ENCODE peak calls at places on chromosome 11, in ten cellular contexts. F is H1, P is OCI-LY7, W is natural killer cell, N is fibroblast of villous mesenchyme, R is A549, G is left ventricle myocardium inferior, U is coronary artery, V is adrenal gland, K is neural crest cell. Z is an unnamed sample.

GRCh38 chr11:64998690-64999431 is 2.1 kb upstream of the BATF2 start:
- DNase-seq in P (peak), R (peak), U (no peak), K (no peak), G (no peak), F (no peak), W (no peak), V (no peak), N (no peak), Z (no peak)

GRCh38 chr11:117565709-117566108 is 231.3 kb downstream of the DSCAML1 start:
- DNase-seq in N (no peak), P (no peak), K (no peak), W (no peak), F (no peak), V (no peak), G (no peak), R (no peak), U (no peak), Z (no peak)

GRCh38 chr11:8730697-8731020 is 48.1 kb downstream of the RPL27A start:
- DNase-seq in W (no peak), K (no peak), U (no peak), F (no peak), V (no peak), G (no peak), N (no peak), P (no peak), R (no peak), Z (no peak)

GRCh38 chr11:76752321-76753175 is 30.6 kb upstream of the TSKU start:
- DNase-seq in R (no peak), V (peak), F (no peak), P (no peak), N (peak), W (no peak), G (peak), U (peak), K (no peak), Z (peak)

GRCh38 chr11:61976813-61977475 is 9.5 kb upstream of the FTH1 start:
- DNase-seq in F (no peak), P (no peak), R (no peak), G (no peak), V (peak), K (no peak), U (no peak), N (no peak), W (no peak), Z (no peak)

GRCh38 chr11:71300187-71300586 is 47.8 kb upstream of the SHANK2 start:
- DNase-seq in U (peak), K (no peak), G (no peak), P (no peak), W (no peak), N (peak), R (no peak), F (no peak), V (no peak), Z (no peak)

GRCh38 chr11:75270896-75271415 is 30.4 kb downstream of the TPBGL start:
- DNase-seq in U (peak), F (no peak), W (no peak), N (peak), K (no peak), G (peak), V (no peak), R (peak), P (peak), Z (no peak)

GRCh38 chr11:94511932-94512781 is at the start of gene C11orf97:
- DNase-seq in U (no peak), N (peak), V (peak), R (peak), F (peak), W (peak), P (no peak), K (peak), G (peak), Z (peak)

GRCh38 chr11:112004389-112004788 is 20.8 kb upstream of the DLAT start:
- DNase-seq in F (peak), R (peak), W (no peak), U (no peak), N (no peak), P (peak), G (no peak), K (no peak), V (no peak), Z (no peak)

GRCh38 chr11:63871962-63872832 is 33.3 kb downstream of the MARK2 start:
- DNase-seq in F (no peak), G (peak), W (peak), R (peak), P (peak), K (peak), N (peak), V (peak), U (peak), Z (no peak)

GRCh38 chr11:57496109-57496820 is 19.2 kb downstream of the SLC43A1 start:
- DNase-seq in W (no peak), N (no peak), G (no peak), F (no peak), R (no peak), K (no peak), V (no peak), U (no peak), P (no peak), Z (no peak)

GRCh38 chr11:130511765-130512164 is 63.3 kb downstream of the ADAMTS15 start:
- DNase-seq in K (no peak), F (no peak), R (no peak), N (no peak), G (no peak), U (no peak), V (no peak), P (no peak), W (no peak), Z (no peak)

GRCh38 chr11:36622431-36623136 is 24.5 kb upstream of the RAG2 start:
- DNase-seq in P (peak), K (no peak), V (no peak), F (no peak), R (peak), N (peak), U (no peak), G (no peak), W (no peak), Z (no peak)

GRCh38 chr11:26753738-26754504 is 32.1 kb upstream of the SLC5A12 start:
- DNase-seq in W (no peak), V (peak), U (no peak), P (peak), N (peak), F (no peak), G (no peak), R (peak), K (peak), Z (no peak)

GRCh38 chr11:60970890-60971289 is 590 bp upstream of the CD6 start:
- DNase-seq in R (no peak), P (no peak), G (no peak), K (no peak), U (no peak), N (no peak), W (no peak), V (no peak), F (no peak), Z (no peak)

GRCh38 chr11:1504164-1504563 is 17.6 kb upstream of the MOB2 start:
- DNase-seq in F (no peak), V (no peak), R (no peak), W (no peak), U (no peak), P (no peak), N (no peak), K (no peak), G (peak), Z (no peak)

GRCh38 chr11:68832476-68833176 is 9.1 kb downstream of the CPT1A start:
- DNase-seq in R (no peak), N (peak), V (peak), W (no peak), G (no peak), P (no peak), U (no peak), K (no peak), F (no peak), Z (no peak)

GRCh38 chr11:102664001-102664752 is 39.0 kb upstream of the MMP20 start:
- DNase-seq in N (no peak), G (no peak), W (no peak), K (no peak), F (no peak), R (no peak), V (no peak), P (peak), U (no peak), Z (no peak)
- TF ChIP-seq CTCF in N (peak), G (no peak), W (no peak), K (peak), F (peak), R (no peak), V (no peak), P (peak), U (no peak), Z (no peak)

DNA sequence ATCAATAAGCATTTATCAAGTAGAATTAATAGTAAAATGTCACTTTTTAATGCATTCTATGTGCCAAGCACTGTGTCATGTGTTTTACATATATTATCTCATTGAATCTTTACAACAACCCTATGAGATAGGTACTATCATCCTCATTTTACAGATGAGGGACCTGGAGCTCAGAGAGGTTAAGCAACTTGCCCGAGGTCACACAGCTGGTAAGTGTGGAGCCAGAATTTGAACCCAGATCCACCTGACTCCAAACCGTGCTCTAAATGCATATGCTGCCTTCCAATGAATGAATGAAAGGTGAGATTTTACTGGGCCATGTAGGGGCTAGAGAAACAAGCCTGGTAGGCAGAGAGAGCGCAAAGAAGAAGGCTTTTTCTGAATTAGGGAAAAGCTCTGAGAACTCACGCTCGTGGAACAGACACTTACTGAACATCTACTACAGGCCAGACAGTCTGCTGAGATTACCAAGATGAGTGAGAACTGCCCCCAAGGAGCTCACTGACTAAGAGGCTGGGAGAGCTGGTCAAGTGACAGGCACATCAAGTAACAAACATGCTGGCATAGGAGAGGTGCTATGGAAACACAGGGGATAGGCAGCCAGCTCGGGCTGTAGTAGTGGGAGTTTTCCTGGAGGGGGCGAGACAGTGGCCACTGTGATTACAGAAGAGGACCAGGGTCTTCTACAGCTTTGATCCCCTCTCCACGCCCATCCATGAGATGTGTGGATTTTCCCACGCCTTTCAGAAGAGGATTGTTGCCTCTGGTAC is 4.4 kb downstream of the ABCG4 start:
- DNase-seq in G (no peak), U (no peak), P (no peak), V (no peak), W (no peak), F (no peak), R (no peak), K (no peak), N (no peak), Z (no peak)
- TF ChIP-seq CTCF in G (no peak), U (no peak), P (peak), V (no peak), W (no peak), F (peak), R (no peak), K (no peak), N (peak), Z (no peak)

DNA sequence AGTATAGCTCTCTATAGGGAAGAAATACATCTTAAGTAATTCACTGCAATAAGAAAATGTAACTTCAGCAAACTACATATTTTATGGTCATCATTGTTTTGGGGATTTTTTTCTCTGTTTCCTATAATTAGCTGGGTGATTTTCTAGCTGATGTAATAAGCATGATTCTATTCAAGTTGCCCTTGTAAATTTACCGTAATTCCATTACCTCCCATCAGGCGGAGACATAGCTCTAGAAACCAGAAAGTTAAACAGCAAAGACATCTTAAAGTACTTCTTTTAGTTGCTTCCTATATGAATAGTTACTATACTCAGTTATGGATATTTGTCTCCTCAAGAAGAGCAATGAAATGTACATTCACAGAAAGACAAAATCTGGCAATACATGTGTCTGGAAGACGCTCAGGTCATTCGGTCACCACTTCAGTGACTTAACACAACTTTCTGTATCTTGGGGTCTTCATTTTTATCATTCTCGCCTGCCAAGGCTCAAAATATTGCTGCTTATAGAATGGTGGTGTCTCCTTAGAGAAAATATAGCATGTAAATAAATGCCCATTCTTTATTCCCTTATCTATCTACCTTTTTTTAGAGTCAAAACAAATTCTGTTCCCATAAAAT is 239.9 kb upstream of the ZC3H12C start:
- DNase-seq in V (no peak), G (no peak), U (no peak), F (no peak), K (peak), W (no peak), N (peak), P (peak), R (no peak), Z (no peak)
- TF ChIP-seq CTCF in V (peak), G (peak), U (no peak), F (peak), K (peak), W (no peak), N (peak), P (peak), R (peak), Z (peak)

DNA sequence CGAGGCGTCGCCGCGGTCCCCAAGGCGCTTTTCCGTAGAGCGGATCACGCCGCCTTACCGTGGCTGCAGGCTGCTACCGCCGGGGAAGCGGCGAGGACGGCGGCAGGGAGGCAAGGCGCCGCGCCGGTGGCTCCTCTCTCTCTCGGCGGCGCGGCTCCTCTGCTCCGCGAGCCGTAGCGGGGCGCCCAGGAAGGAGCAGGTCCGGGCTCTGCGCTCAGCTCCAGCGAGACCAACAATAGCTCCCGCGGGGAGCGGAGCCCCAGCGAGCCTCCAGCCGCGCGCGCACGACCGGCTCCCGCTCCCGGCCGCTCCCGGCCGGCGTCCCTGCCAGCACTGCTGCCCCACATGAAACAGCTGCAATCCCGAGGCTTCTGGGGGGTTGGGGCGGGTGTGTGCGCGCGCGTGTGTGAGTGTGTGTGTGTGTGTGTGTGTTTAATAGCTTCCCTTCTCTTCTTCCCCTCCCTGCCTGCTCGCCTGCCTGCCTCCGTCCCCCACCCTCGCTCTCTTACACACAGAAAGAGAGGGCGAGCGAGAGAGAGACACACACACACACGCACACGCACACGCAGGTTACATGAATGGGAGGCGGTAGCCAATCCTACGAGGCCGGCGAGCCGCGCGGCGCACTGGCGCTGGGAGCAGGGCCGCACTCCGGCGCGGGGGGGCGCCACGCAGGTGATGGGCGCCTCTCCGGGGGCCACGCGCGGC is at the start of gene TENM4:
- DNase-seq in G (peak), P (no peak), R (no peak), V (peak), K (peak), U (peak), F (peak), W (no peak), N (peak), Z (peak)
- TF ChIP-seq CTCF in G (peak), P (no peak), R (no peak), V (no peak), K (peak), U (peak), F (peak), W (no peak), N (no peak), Z (peak)

DNA sequence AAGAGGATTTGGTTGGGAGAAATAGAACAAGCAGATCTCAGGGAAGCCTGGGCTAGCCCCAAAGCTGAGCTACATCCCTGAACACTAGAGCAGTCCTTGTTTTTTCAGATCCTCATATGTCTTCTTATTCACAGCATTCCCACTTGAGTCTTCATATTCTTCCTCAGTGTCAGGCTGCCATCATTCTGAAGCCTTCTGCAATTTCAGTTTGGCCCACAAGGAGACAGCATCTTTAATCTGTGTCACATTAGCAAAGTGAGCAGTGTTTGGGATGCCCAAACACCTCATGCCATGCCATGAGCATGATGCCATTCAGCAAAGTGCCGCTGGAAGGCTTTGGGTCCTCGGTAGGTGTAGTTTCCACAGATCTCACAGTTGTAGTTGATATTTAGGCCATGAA is 56.6 kb downstream of the SCN3B start:
- DNase-seq in N (no peak), P (no peak), V (no peak), W (no peak), R (no peak), U (no peak), K (no peak), G (no peak), F (no peak), Z (no peak)
- TF ChIP-seq CTCF in N (no peak), P (peak), V (no peak), W (no peak), R (no peak), U (no peak), K (no peak), G (no peak), F (no peak), Z (no peak)

GRCh38 chr11:44324787-44325525 is 15.0 kb upstream of the ALX4 start:
- DNase-seq in W (no peak), P (no peak), F (no peak), R (no peak), U (no peak), G (no peak), V (no peak), N (no peak), K (no peak), Z (no peak)

GRCh38 chr11:44325698-44326097 is 15.8 kb upstream of the ALX4 start:
- DNase-seq in K (no peak), P (no peak), W (no peak), U (no peak), N (no peak), R (no peak), V (no peak), F (no peak), G (no peak), Z (no peak)

GRCh38 chr11:44326615-44327475 is 16.9 kb upstream of the ALX4 start:
- DNase-seq in K (no peak), U (no peak), P (no peak), V (no peak), W (no peak), G (no peak), F (no peak), N (no peak), R (no peak), Z (no peak)

GRCh38 chr11:44329472-44330230 is 19.7 kb upstream of the ALX4 start:
- DNase-seq in W (no peak), R (no peak), K (no peak), F (no peak), G (no peak), P (no peak), U (no peak), V (no peak), N (no peak), Z (no peak)

DNA sequence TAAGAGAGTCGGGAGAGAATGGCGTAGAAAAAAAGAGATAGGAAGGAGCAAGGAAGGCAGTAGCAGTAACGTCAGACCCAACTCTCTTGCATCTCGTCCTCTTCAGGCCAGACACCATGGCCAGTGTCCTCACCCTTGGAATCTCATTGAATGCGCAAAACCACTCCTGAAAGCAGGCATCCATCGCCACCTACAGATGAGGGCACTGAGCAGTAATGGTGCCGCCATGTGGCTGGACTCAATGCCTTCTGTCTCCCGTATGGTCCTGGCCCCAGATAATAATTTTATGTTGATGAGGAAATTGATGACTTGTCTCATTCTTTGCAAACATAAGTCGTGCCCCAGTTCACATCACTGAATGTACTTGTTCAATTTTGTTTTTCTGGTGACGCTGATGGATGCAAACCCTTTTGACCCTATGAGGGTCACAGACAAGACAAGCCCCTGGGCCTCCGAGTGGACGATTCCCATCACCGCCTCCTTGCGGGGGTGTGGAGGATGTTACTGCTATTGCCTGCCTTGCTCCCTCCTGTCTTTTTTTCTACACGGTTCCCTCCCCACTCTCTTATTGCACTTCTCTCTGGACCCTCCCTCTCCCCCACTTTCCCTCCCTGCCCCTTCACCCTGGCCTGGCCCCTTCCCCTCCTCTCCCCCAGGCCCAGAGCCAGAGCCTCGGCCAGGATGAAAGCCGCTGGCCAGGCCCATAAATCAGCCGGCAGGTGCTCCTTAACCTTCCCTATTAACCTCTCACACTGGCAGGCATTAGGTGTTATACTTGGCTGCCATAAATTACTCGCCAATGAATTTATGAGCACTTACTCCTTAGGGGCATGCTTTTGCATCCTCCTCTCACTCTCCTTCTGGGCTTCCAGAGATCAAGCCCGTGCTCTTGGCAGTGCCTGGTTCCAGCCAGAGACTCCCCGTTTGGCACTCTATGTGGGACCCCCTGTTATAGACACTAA is 18.1 kb upstream of the ALX4 start:
- DNase-seq in K (no peak), R (no peak), N (no peak), P (no peak), G (no peak), V (no peak), U (no peak), F (no peak), W (no peak), Z (no peak)
- TF ChIP-seq CTCF in K (no peak), R (peak), N (peak), P (no peak), G (no peak), V (no peak), U (no peak), F (peak), W (no peak), Z (peak)

DNA sequence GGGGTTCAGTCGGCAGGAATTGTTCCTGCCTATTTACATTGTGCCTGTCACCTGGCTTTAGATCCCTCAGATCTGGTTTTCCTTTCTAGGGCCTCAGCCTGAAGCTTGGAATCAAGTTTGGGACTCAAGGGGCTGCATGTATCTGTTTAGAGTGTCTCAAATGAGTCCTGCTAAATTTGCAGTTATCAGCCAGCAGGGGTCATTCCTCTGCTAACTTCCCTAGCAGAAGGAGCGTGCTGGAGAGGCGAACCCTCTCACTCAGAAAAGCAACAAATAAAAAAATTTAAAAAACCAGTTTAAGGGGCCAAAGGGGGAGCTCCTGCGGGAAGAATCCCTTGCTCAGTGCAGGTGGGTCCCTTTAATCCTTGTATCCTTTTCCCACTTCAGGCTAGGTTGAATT is 1220.2 kb downstream of the JRKL start:
- DNase-seq in K (no peak), P (no peak), F (no peak), G (no peak), N (peak), R (no peak), W (no peak), V (no peak), U (no peak), Z (no peak)
- TF ChIP-seq CTCF in K (peak), P (no peak), F (peak), G (no peak), N (peak), R (no peak), W (no peak), V (no peak), U (no peak), Z (peak)